ENCODE peak calls at places on chromosome 10, in ten cellular contexts. P is GM23338, I is H1, T is OCI-LY7, N is fibroblast of lung, Z is GM23248, U is neural progenitor cell, W is astrocyte, L is keratinocyte, B is IMR-90. A is an unnamed sample. For H4K20me1, the result is how much of the 10 kb centered on the place peaks cover.

GRCh38 chr10:106609466-106609865 is 555.0 kb downstream of the SORCS1 start:
- DNase-seq in P (no peak), I (no peak), T (no peak), N (no peak), Z (no peak), U (no peak), W (no peak), L (no peak), B (no peak), A (peak)

GRCh38 chr10:84762754-84763394 is 434.5 kb downstream of the CCSER2 start:
- DNase-seq in P (peak), I (no peak), T (no peak), N (no peak), Z (no peak), U (peak), W (no peak), L (no peak), B (no peak), A (no peak)

GRCh38 chr10:51074238-51075028 is at the start of gene PRKG1:
- DNase-seq in P (peak), I (peak), T (no peak), N (peak), Z (peak), U (peak), W (peak), L (no peak), B (peak), A (peak)

GRCh38 chr10:97069576-97070362 is 116.0 kb downstream of the SLIT1 start:
- DNase-seq in P (no peak), I (no peak), T (no peak), N (peak), Z (peak), U (no peak), W (no peak), L (no peak), B (no peak), A (peak)

GRCh38 chr10:48798486-48799254 is 114.0 kb downstream of the WDFY4 start:
- DNase-seq in P (no peak), I (no peak), T (no peak), N (no peak), Z (peak), U (no peak), W (no peak), L (no peak), B (peak), A (no peak)

GRCh38 chr10:3625959-3626751 is 158.9 kb downstream of the KLF6 start:
- DNase-seq in P (no peak), I (no peak), T (peak), N (peak), Z (peak), U (no peak), W (peak), L (no peak), B (peak), A (peak)

GRCh38 chr10:6145979-6146432 is 56.7 kb upstream of the PFKFB3 start:
- DNase-seq in P (no peak), I (no peak), T (peak), N (no peak), Z (no peak), U (no peak), W (no peak), L (no peak), B (no peak), A (no peak)

GRCh38 chr10:101879456-101880189 is 36.0 kb upstream of the KCNIP2 start:
- DNase-seq in P (no peak), I (no peak), T (no peak), N (peak), Z (peak), U (no peak), W (peak), L (no peak), B (peak), A (peak)

GRCh38 chr10:127989481-127989964 is 82.6 kb downstream of the PTPRE start:
- DNase-seq in P (no peak), I (no peak), T (no peak), N (peak), Z (no peak), U (no peak), W (peak), L (no peak), B (no peak), A (no peak)

GRCh38 chr10:13712799-13713581 is 126.2 kb downstream of the PRPF18 start:
- DNase-seq in P (no peak), I (no peak), T (peak), N (peak), Z (peak), U (no peak), W (peak), L (no peak), B (peak), A (peak)

GRCh38 chr10:30751678-30752331 is 122.3 kb upstream of the LYZL2 start:
- DNase-seq in P (peak), I (peak), T (peak), N (peak), Z (peak), U (peak), W (peak), L (no peak), B (peak), A (peak)

GRCh38 chr10:58704226-58705200 is 191.8 kb downstream of the BICC1 start:
- DNase-seq in P (no peak), I (no peak), T (no peak), N (peak), Z (peak), U (peak), W (peak), L (no peak), B (peak), A (peak)

GRCh38 chr10:51867956-51868355 is 168.6 kb upstream of the CSTF2T start:
- DNase-seq in P (no peak), I (no peak), T (no peak), N (peak), Z (peak), U (no peak), W (peak), L (peak), B (peak), A (peak)

GRCh38 chr10:93152136-93152535 is 78.4 kb downstream of the CYP26A1 start:
- DNase-seq in P (no peak), I (no peak), T (no peak), N (peak), Z (peak), U (no peak), W (peak), L (no peak), B (peak), A (peak)

GRCh38 chr10:63935705-63936104 is 414.5 kb downstream of the REEP3 start:
- DNase-seq in P (peak), I (no peak), T (peak), N (no peak), Z (no peak), U (no peak), W (no peak), L (no peak), B (no peak), A (peak)

GRCh38 chr10:77208857-77209256 is 428.8 kb downstream of the KCNMA1 start:
- DNase-seq in P (no peak), I (no peak), T (no peak), N (no peak), Z (no peak), U (no peak), W (no peak), L (no peak), B (no peak), A (no peak)

GRCh38 chr10:111114931-111115500 is 38.2 kb downstream of the ADRA2A start:
- DNase-seq in P (no peak), I (no peak), T (no peak), N (no peak), Z (no peak), U (no peak), W (no peak), L (no peak), B (no peak), A (no peak)

GRCh38 chr10:62082729-62083412 is 181.4 kb downstream of the ARID5B start:
- DNase-seq in P (no peak), I (no peak), T (peak), N (peak), Z (peak), U (no peak), W (peak), L (no peak), B (peak), A (peak)

GRCh38 chr10:98414932-98415709 is at the start of gene PYROXD2:
- DNase-seq in P (peak), I (peak), T (no peak), N (peak), Z (peak), U (peak), W (peak), L (peak), B (peak), A (peak)

GRCh38 chr10:79026341-79026761 is 42.4 kb upstream of the ZMIZ1 start:
- DNase-seq in P (no peak), I (no peak), T (no peak), N (no peak), Z (no peak), U (no peak), W (no peak), L (no peak), B (no peak), A (no peak)

GRCh38 chr10:88239212-88239611 is 343.9 kb downstream of the RNLS start:
- DNase-seq in P (no peak), I (no peak), T (no peak), N (no peak), Z (no peak), U (no peak), W (no peak), L (no peak), B (no peak), A (no peak)

GRCh38 chr10:25756784-25757183 is 177.2 kb upstream of the MYO3A start:
- DNase-seq in P (no peak), I (no peak), T (no peak), N (no peak), Z (no peak), U (no peak), W (no peak), L (no peak), B (no peak), A (no peak)

GRCh38 chr10:43199684-43200537 is 61.7 kb downstream of the CSGALNACT2 start:
- DNase-seq in P (no peak), I (no peak), T (no peak), N (no peak), Z (no peak), U (no peak), W (no peak), L (no peak), B (no peak), A (no peak)

GRCh38 chr10:96413151-96413787 is 54.5 kb upstream of the OPALIN start:
- DNase-seq in P (peak), I (peak), T (no peak), N (no peak), Z (no peak), U (no peak), W (no peak), L (no peak), B (no peak), A (no peak)

GRCh38 chr10:43209064-43209455 is 57.8 kb downstream of the RASGEF1A start:
- DNase-seq in P (no peak), I (no peak), T (no peak), N (no peak), Z (no peak), U (no peak), W (no peak), L (no peak), B (no peak), A (no peak)

GRCh38 chr10:61404771-61405170 is 48.4 kb downstream of the TMEM26 start:
- DNase-seq in P (no peak), I (no peak), T (no peak), N (peak), Z (peak), U (no peak), W (peak), L (no peak), B (peak), A (peak)

GRCh38 chr10:86190291-86190690 is 176.3 kb downstream of the GRID1 start:
- DNase-seq in P (no peak), I (no peak), T (no peak), N (no peak), Z (no peak), U (no peak), W (no peak), L (no peak), B (no peak), A (no peak)

GRCh38 chr10:77087406-77087805 is 550.2 kb downstream of the KCNMA1 start:
- DNase-seq in P (no peak), I (no peak), T (no peak), N (peak), Z (peak), U (no peak), W (peak), L (no peak), B (peak), A (peak)

GRCh38 chr10:109911903-109912302 is 11.4 kb downstream of the XPNPEP1 start:
- DNase-seq in P (no peak), I (no peak), T (no peak), N (no peak), Z (no peak), U (no peak), W (no peak), L (no peak), B (no peak), A (no peak)

GRCh38 chr10:131034451-131034850 is 277.1 kb downstream of the TCERG1L start:
- DNase-seq in P (no peak), I (no peak), T (no peak), N (no peak), Z (no peak), U (no peak), W (no peak), L (no peak), B (no peak), A (no peak)

GRCh38 chr10:131041361-131041916 is 270.1 kb downstream of the TCERG1L start:
- DNase-seq in P (no peak), I (no peak), T (no peak), N (no peak), Z (no peak), U (no peak), W (no peak), L (no peak), B (no peak), A (no peak)

GRCh38 chr10:131035779-131036178 is 275.7 kb downstream of the TCERG1L start:
- DNase-seq in P (no peak), I (no peak), T (no peak), N (no peak), Z (no peak), U (no peak), W (no peak), L (no peak), B (no peak), A (no peak)

GRCh38 chr10:131033166-131034085 is 278.1 kb downstream of the TCERG1L start:
- DNase-seq in P (no peak), I (no peak), T (no peak), N (no peak), Z (no peak), U (no peak), W (no peak), L (no peak), B (no peak), A (no peak)

DNA sequence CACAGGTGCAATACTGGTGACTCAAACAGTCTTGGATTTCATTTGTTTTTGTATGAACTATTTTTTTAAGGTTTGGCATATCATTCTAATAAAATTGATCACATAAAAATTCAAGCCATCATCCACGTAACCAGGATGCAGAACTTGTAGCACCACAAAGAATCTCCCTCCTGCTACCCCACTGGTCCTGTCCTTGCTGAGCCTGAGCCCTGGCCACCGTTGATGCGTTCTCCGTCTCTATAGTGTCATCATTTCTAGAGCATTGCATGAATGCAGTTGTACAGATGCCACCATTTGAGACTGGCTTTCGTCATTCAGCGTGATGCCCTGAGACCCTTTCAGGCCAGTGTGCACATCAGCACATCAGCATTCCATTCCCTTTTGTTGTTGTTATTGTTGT is 273.5 kb downstream of the TCERG1L start:
- DNase-seq in P (no peak), I (no peak), T (no peak), N (no peak), Z (no peak), U (no peak), W (no peak), L (no peak), B (no peak), A (no peak)
- H2AFZ ChIP-seq in P (no peak), I (no peak), T (no peak), N (no peak), Z (no peak), U (no peak), W (no peak), L (no peak), B (no peak), A (no peak)

GRCh38 chr10:29546773-29547313 is 87.9 kb downstream of the SVIL start:
- DNase-seq in P (no peak), I (no peak), T (no peak), N (no peak), Z (no peak), U (no peak), W (no peak), L (no peak), B (no peak), A (peak)
- H4K20me1 ChIP-seq in P (under half), I (under half), T (under half), N (under half), Z (under half), U (under half), W (half or more), L (under half), B (under half), A (under half)

GRCh38 chr10:21527634-21528451 is 2.4 kb upstream of the SKIDA1 start:
- DNase-seq in P (no peak), I (no peak), T (no peak), N (peak), Z (peak), U (no peak), W (peak), L (no peak), B (peak), A (peak)

GRCh38 chr10:21528452-21529235 is 3.2 kb upstream of the SKIDA1 start:
- DNase-seq in P (no peak), I (no peak), T (no peak), N (peak), Z (no peak), U (peak), W (peak), L (no peak), B (no peak), A (no peak)

GRCh38 chr10:21525367-21526183 is at the start of gene SKIDA1:
- DNase-seq in P (peak), I (peak), T (peak), N (peak), Z (peak), U (peak), W (peak), L (peak), B (peak), A (peak)

GRCh38 chr10:21526184-21526951 is 886 bp upstream of the SKIDA1 start:
- DNase-seq in P (peak), I (peak), T (no peak), N (peak), Z (peak), U (peak), W (peak), L (no peak), B (peak), A (peak)

GRCh38 chr10:21526952-21527633 is 1.6 kb upstream of the SKIDA1 start:
- DNase-seq in P (peak), I (peak), T (no peak), N (peak), Z (peak), U (peak), W (no peak), L (no peak), B (peak), A (peak)
- H2AFZ ChIP-seq in P (no peak), I (no peak), T (peak), N (peak), Z (peak), U (no peak), W (no peak), L (peak), B (peak), A (peak)

DNA sequence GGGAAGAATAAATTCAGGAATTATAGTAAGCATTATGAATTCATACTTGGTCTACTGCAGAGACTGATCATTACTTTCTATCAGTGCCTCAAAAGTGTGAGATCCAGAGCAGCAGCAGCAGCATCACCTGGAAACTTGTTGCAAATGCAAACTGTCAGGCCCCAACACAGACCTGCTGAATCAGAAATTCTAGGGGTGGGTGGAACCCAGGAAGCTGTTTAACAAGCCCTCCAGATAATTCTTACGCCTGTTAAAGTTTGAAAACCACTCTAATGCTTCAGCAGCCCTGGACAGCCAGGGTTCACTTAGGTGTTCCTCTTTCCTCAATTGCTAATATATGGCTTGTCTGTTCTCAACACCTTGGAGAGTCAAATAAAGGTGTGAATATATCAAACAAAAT is 19.5 kb downstream of the CACUL1 start:
- DNase-seq in P (peak), I (no peak), T (no peak), N (no peak), Z (no peak), U (no peak), W (no peak), L (no peak), B (no peak), A (no peak)
- H4K20me1 ChIP-seq in P (half or more), I (under half), T (under half), N (under half), Z (under half), U (half or more), W (half or more), L (under half), B (half or more), A (under half)

GRCh38 chr10:69846252-69847000 is 44.7 kb downstream of the COL13A1 start:
- DNase-seq in P (no peak), I (no peak), T (peak), N (peak), Z (no peak), U (peak), W (no peak), L (no peak), B (peak), A (no peak)
- H2AFZ ChIP-seq in P (peak), I (no peak), T (no peak), N (no peak), Z (no peak), U (no peak), W (no peak), L (no peak), B (peak), A (peak)

GRCh38 chr10:124667425-124668130 is 76.6 kb downstream of the FAM53B start:
- DNase-seq in P (no peak), I (no peak), T (no peak), N (no peak), Z (no peak), U (no peak), W (no peak), L (no peak), B (no peak), A (no peak)

GRCh38 chr10:124665091-124665490 is 79.1 kb downstream of the FAM53B start:
- DNase-seq in P (no peak), I (no peak), T (no peak), N (no peak), Z (no peak), U (no peak), W (no peak), L (no peak), B (no peak), A (no peak)

GRCh38 chr10:124665980-124666379 is 78.2 kb downstream of the FAM53B start:
- DNase-seq in P (no peak), I (no peak), T (no peak), N (peak), Z (no peak), U (no peak), W (peak), L (no peak), B (no peak), A (no peak)

GRCh38 chr10:124665558-124665957 is 78.6 kb downstream of the FAM53B start:
- DNase-seq in P (no peak), I (no peak), T (no peak), N (no peak), Z (no peak), U (no peak), W (no peak), L (no peak), B (peak), A (peak)

GRCh38 chr10:124666494-124666893 is 77.7 kb downstream of the FAM53B start:
- DNase-seq in P (no peak), I (no peak), T (no peak), N (no peak), Z (no peak), U (no peak), W (no peak), L (no peak), B (no peak), A (no peak)
- H4K20me1 ChIP-seq in P (under half), I (under half), T (under half), N (under half), Z (under half), U (under half), W (half or more), L (under half), B (under half), A (under half)

GRCh38 chr10:11446133-11446532 is 165.3 kb downstream of the USP6NL start:
- DNase-seq in P (no peak), I (no peak), T (no peak), N (no peak), Z (no peak), U (no peak), W (no peak), L (no peak), B (no peak), A (no peak)

GRCh38 chr10:11448190-11448544 is 163.3 kb downstream of the USP6NL start:
- DNase-seq in P (no peak), I (no peak), T (peak), N (no peak), Z (no peak), U (no peak), W (no peak), L (no peak), B (no peak), A (no peak)

GRCh38 chr10:11447571-11447970 is 163.9 kb downstream of the USP6NL start:
- DNase-seq in P (no peak), I (no peak), T (no peak), N (no peak), Z (no peak), U (no peak), W (no peak), L (no peak), B (no peak), A (no peak)

GRCh38 chr10:11448545-11449244 is 162.8 kb downstream of the USP6NL start:
- DNase-seq in P (no peak), I (no peak), T (peak), N (no peak), Z (no peak), U (no peak), W (no peak), L (no peak), B (no peak), A (no peak)

GRCh38 chr10:11446895-11447294 is 164.6 kb downstream of the USP6NL start:
- DNase-seq in P (no peak), I (no peak), T (no peak), N (no peak), Z (no peak), U (no peak), W (no peak), L (no peak), B (no peak), A (no peak)
- H2AFZ ChIP-seq in P (no peak), I (no peak), T (no peak), N (no peak), Z (no peak), U (no peak), W (no peak), L (no peak), B (no peak), A (no peak)